ENCODE peak calls at places on chromosomes 3 and 15, in five cellular contexts. P, D, K, W and L are unnamed samples.

GRCh38 chr3:2477635-2478034 is 379.0 kb downstream of the CNTN4 start:
- DNase-seq in D (no peak), P (no peak), K (no peak), W (no peak), L (no peak)

GRCh38 chr3:73136941-73137340 is 75.5 kb downstream of the EBLN2 start:
- DNase-seq in K (no peak), D (no peak), W (no peak), P (no peak), L (no peak)

GRCh38 chr3:48979451-48979850 is 10.6 kb upstream of the P4HTM start:
- DNase-seq in P (no peak), D (no peak), K (no peak), W (no peak), L (no peak)

GRCh38 chr15:39882602-39883001 is 37.5 kb downstream of the GPR176 start:
- DNase-seq in K (no peak), P (no peak), W (no peak), D (no peak), L (no peak)

GRCh38 chr3:21158801-21159564 is 592.0 kb downstream of the ZNF385D start:
- DNase-seq in W (no peak), P (no peak), K (no peak), D (no peak), L (peak)

GRCh38 chr3:127676456-127676855 is 3.7 kb downstream of the ABTB1 start:
- DNase-seq in K (no peak), W (no peak), P (peak), D (no peak), L (no peak)

GRCh38 chr3:13087320-13087985 is 14.2 kb upstream of the IQSEC1 start:
- DNase-seq in W (no peak), D (no peak), K (no peak), P (no peak), L (no peak)

GRCh38 chr15:97995192-97995591 is 34.7 kb downstream of the ARRDC4 start:
- DNase-seq in K (no peak), D (no peak), P (no peak), W (no peak), L (no peak)

GRCh38 chr3:42654331-42655201 is 1.1 kb downstream of the ZBTB47 start:
- DNase-seq in K (peak), P (peak), D (peak), W (no peak), L (peak)

GRCh38 chr3:111237906-111238305 is 166.3 kb downstream of the NECTIN3 start:
- DNase-seq in P (no peak), D (no peak), W (no peak), K (no peak), L (no peak)

GRCh38 chr3:64355473-64355872 is 130.2 kb upstream of the PRICKLE2 start:
- DNase-seq in P (no peak), K (peak), D (no peak), W (no peak), L (no peak)

GRCh38 chr15:27244047-27244446 is 273.1 kb downstream of the GABRG3 start:
- DNase-seq in D (no peak), P (no peak), W (no peak), K (no peak), L (no peak)

GRCh38 chr3:4228295-4228694 is 74.9 kb upstream of the SETMAR start:
- DNase-seq in W (no peak), K (no peak), P (no peak), D (no peak), L (no peak)

GRCh38 chr3:146476094-146476740 is 6.9 kb upstream of the PLSCR2 start:
- DNase-seq in K (no peak), P (no peak), D (no peak), W (no peak), L (no peak)

GRCh38 chr3:172622916-172623700 is 87.8 kb downstream of the NCEH1 start:
- DNase-seq in D (peak), P (peak), W (no peak), K (peak), L (peak)

GRCh38 chr3:130963878-130964277 is 62.7 kb downstream of the ASTE1 start:
- DNase-seq in P (no peak), K (no peak), W (no peak), D (peak), L (peak)

GRCh38 chr3:41507336-41508062 is 308.2 kb downstream of the CTNNB1 start:
- DNase-seq in P (no peak), W (no peak), D (peak), K (no peak), L (no peak)

GRCh38 chr3:9507586-9508578 is 45.7 kb downstream of the LHFPL4 start:
- DNase-seq in W (no peak), D (peak), P (no peak), K (no peak), L (no peak)

GRCh38 chr3:132535575-132536441 is 61.3 kb upstream of the ACKR4 start:
- DNase-seq in W (peak), D (peak), P (peak), K (peak), L (no peak)

GRCh38 chr3:28751864-28752263 is 403.2 kb upstream of the AZI2 start:
- DNase-seq in P (no peak), W (no peak), K (no peak), D (no peak), L (no peak)

GRCh38 chr3:50278868-50279224 is at the start of gene LSMEM2:
- DNase-seq in D (no peak), P (no peak), K (peak), W (no peak), L (no peak)

GRCh38 chr3:187870360-187871203 is 125.3 kb upstream of the BCL6 start:
- DNase-seq in W (no peak), K (no peak), P (no peak), D (no peak), L (no peak)

GRCh38 chr3:49329201-49329600 is 10.7 kb downstream of the USP4 start:
- DNase-seq in K (no peak), W (no peak), P (no peak), D (no peak), L (no peak)

GRCh38 chr3:160869825-160870224 is 113.8 kb downstream of the PPM1L start:
- DNase-seq in D (no peak), W (no peak), K (peak), P (no peak), L (no peak)

GRCh38 chr3:193598202-193598601 is 5.2 kb downstream of the OPA1 start:
- DNase-seq in K (no peak), W (no peak), P (no peak), D (no peak), L (no peak)

GRCh38 chr3:129777806-129778205 is 115.7 kb downstream of the TMCC1 start:
- DNase-seq in W (no peak), D (no peak), P (no peak), K (no peak), L (no peak)

GRCh38 chr3:2511356-2511755 is 412.7 kb downstream of the CNTN4 start:
- DNase-seq in K (peak), D (peak), P (no peak), W (no peak), L (no peak)

GRCh38 chr3:152539191-152539764 is 270.5 kb downstream of the MBNL1 start:
- DNase-seq in D (peak), K (no peak), W (no peak), P (no peak), L (no peak)

GRCh38 chr3:56363720-56364119 is 104.5 kb downstream of the ERC2 start:
- DNase-seq in K (no peak), P (no peak), W (no peak), D (no peak), L (no peak)

GRCh38 chr3:136979684-136980083 is 21.9 kb downstream of the IL20RB start:
- DNase-seq in W (no peak), P (no peak), K (no peak), D (no peak), L (peak)

GRCh38 chr3:11985866-11986265 is 18.3 kb upstream of the SYN2 start:
- DNase-seq in K (no peak), P (no peak), D (no peak), W (no peak), L (no peak)

GRCh38 chr3:146747928-146748327 is 142.8 kb upstream of the PLSCR5 start:
- DNase-seq in K (no peak), D (peak), P (no peak), W (no peak), L (peak)

GRCh38 chr3:193248848-193249468 is 7.9 kb downstream of the PLAAT1 start:
- DNase-seq in D (no peak), P (no peak), W (no peak), K (no peak), L (no peak)

GRCh38 chr15:67544475-67544874 is 2.0 kb downstream of the MAP2K5 start:
- DNase-seq in D (no peak), K (no peak), P (no peak), W (no peak), L (no peak)

GRCh38 chr15:40308844-40309189 is 1.1 kb upstream of the PLCB2 start:
- DNase-seq in P (no peak), W (no peak), D (peak), K (no peak), L (no peak)

GRCh38 chr15:40959331-40960141 is 6.3 kb downstream of the CHAC1 start:
- DNase-seq in P (no peak), W (no peak), D (peak), K (no peak), L (peak)

GRCh38 chr3:9074079-9074478 is 110.8 kb upstream of the RAD18 start:
- DNase-seq in P (no peak), D (no peak), K (no peak), W (no peak), L (no peak)

GRCh38 chr3:29853841-29854397 is 573.0 kb downstream of the RBMS3 start:
- DNase-seq in P (no peak), D (no peak), W (no peak), K (no peak), L (no peak)

GRCh38 chr3:66048051-66048395 is 9.3 kb upstream of the MAGI1 start:
- DNase-seq in D (no peak), W (no peak), P (no peak), K (no peak), L (no peak)

DNA sequence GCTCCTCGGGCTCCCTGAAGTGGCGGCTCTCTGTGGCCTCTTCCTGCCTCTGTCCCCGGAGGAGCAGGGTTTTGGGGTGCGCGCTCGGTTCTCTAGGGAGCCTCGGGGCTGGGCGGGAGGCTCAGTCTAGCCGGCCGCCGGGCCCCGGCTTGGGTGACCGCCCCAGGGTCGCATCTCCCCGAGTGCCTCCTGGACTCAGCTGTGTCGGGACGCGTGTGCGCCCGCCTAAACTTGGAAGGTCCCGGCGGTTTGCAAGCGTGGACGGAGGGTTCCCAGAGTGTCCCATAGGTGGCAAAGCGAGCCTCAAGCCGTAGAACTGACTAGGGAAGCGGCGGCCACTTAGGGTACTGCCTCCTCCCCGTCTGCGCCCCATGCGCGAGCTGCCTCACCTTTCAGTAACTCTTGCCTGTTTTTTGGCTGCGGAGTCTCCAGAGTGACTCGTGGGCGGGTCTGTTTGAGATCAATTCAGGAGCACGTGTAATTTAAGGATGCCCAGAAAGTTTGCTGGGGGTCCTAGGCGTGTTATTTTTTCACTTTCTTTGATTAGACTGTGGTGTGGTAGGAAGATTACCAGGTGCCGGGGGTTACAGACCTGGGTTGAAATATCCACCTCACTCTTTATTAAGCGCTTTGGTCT is 690 bp downstream of the ACTL6A start:
- DNase-seq in P (peak), K (peak), W (peak), D (peak), L (peak)
- H3K27ac ChIP-seq in P (peak), K (peak), W (peak), D (no peak), L (peak)

GRCh38 chr3:143597774-143598652 is 250.3 kb downstream of the SLC9A9 start:
- DNase-seq in D (no peak), P (no peak), K (no peak), W (no peak), L (no peak)
- H3K27ac ChIP-seq in D (peak), P (no peak), K (no peak), W (no peak), L (no peak)

GRCh38 chr3:106191913-106192312 is 323.1 kb upstream of the CBLB start:
- DNase-seq in D (no peak), W (no peak), P (no peak), K (no peak), L (no peak)

GRCh38 chr3:106184540-106185457 is 316.0 kb upstream of the CBLB start:
- DNase-seq in W (no peak), P (no peak), D (no peak), K (no peak), L (no peak)

GRCh38 chr3:106183762-106184391 is 315.1 kb upstream of the CBLB start:
- DNase-seq in W (no peak), K (no peak), D (no peak), P (no peak), L (peak)

GRCh38 chr3:106185949-106186348 is 317.1 kb upstream of the CBLB start:
- DNase-seq in P (no peak), D (no peak), K (no peak), W (no peak), L (no peak)
- H3K27ac ChIP-seq in P (no peak), D (no peak), K (no peak), W (no peak), L (no peak)

GRCh38 chr3:71565326-71565725 is 18.2 kb downstream of the FOXP1 start:
- DNase-seq in D (no peak), P (no peak), K (no peak), W (no peak), L (no peak)

GRCh38 chr3:71564361-71564760 is 19.2 kb downstream of the FOXP1 start:
- DNase-seq in P (no peak), W (no peak), K (no peak), D (no peak), L (no peak)

GRCh38 chr3:71565976-71566375 is 17.6 kb downstream of the FOXP1 start:
- DNase-seq in P (no peak), K (no peak), D (no peak), W (no peak), L (no peak)

GRCh38 chr3:71562938-71563337 is 20.6 kb downstream of the FOXP1 start:
- DNase-seq in K (no peak), P (no peak), W (no peak), D (no peak), L (no peak)

DNA sequence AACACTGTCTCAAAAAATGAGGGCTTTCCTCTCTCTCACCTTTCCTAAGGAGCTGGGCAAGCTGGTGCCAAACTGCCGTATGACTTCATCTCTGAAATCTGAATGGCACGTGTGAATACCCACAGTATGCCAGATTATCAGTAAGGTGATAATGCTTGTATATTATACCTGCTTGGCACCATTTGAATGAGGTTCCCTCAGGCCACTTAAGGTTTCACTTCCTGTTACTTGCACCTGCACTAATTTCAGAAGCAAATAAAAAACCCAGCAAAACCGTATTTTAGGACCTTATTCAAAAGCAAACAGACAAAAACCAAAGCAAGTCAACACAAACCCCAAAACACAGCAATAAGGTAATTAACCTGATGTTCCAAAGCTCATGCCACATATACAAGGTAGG is 19.7 kb downstream of the FOXP1 start:
- DNase-seq in P (peak), K (no peak), D (no peak), W (no peak), L (no peak)
- H3K27ac ChIP-seq in P (peak), K (no peak), D (no peak), W (no peak), L (no peak)